ENCODE peak calls at places on chromosomes 6 and 20, in eight cellular contexts. B is aorta, T is thyroid gland, G is transverse colon, O is lower lobe of right lung, Q is HFF-Myc, C is GM23338, X is fibroblast of the aortic adventitia. Y is an unnamed sample.

GRCh38 chr20:35156978-35157377 is 9.8 kb upstream of the EDEM2 start:
- DNase-seq in C (no peak), X (no peak), G (no peak), B (no peak), Q (no peak), O (no peak), T (no peak), Y (no peak)

GRCh38 chr6:71529026-71529425 is 240.4 kb downstream of the OGFRL1 start:
- DNase-seq in B (no peak), X (no peak), Q (no peak), O (no peak), G (no peak), T (no peak), C (no peak), Y (no peak)

GRCh38 chr20:17533396-17533795 is 2.2 kb upstream of the BFSP1 start:
- DNase-seq in O (no peak), T (no peak), Q (no peak), C (peak; percentile 68), B (no peak), G (no peak), X (peak; percentile 64), Y (peak; percentile 66)

GRCh38 chr6:136795996-136796395 is 3.7 kb upstream of the MAP3K5 start:
- DNase-seq in B (no peak), G (no peak), X (no peak), Q (no peak), O (no peak), T (no peak), C (no peak), Y (no peak)

GRCh38 chr6:57305754-57306153 is 11.7 kb upstream of the PRIM2 start:
- DNase-seq in C (no peak), Q (no peak), X (peak; percentile 83), O (no peak), G (no peak), T (no peak), B (no peak), Y (peak; percentile 87)

GRCh38 chr6:118780728-118781127 is 113.2 kb upstream of the ASF1A start:
- DNase-seq in O (no peak), T (no peak), B (no peak), C (no peak), G (no peak), X (peak; percentile 12), Q (no peak), Y (no peak)

GRCh38 chr20:17810847-17811604 is 111.3 kb downstream of the BANF2 start:
- DNase-seq in G (no peak), X (no peak), O (no peak), B (no peak), T (no peak), Q (no peak), C (no peak), Y (no peak)

GRCh38 chr6:95081231-95081630 is 496.1 kb upstream of the MANEA start:
- DNase-seq in T (no peak), Q (no peak), C (no peak), G (no peak), B (no peak), X (no peak), O (no peak), Y (no peak)

GRCh38 chr20:46939031-46939430 is 44.4 kb downstream of the EYA2 start:
- DNase-seq in X (no peak), Q (no peak), B (no peak), G (no peak), C (peak; percentile 82), T (no peak), O (no peak), Y (no peak)

GRCh38 chr6:27056615-27057014 is 190.9 kb upstream of the PRSS16 start:
- DNase-seq in C (no peak), T (no peak), B (no peak), X (no peak), O (no peak), Q (no peak), G (no peak), Y (no peak)

GRCh38 chr6:156752666-156753301 is 24.4 kb upstream of the ARID1B start:
- DNase-seq in B (peak; percentile 51), T (peak; percentile 86), X (no peak), O (no peak), C (peak; percentile 63), G (peak; percentile 37), Q (no peak), Y (no peak)

GRCh38 chr6:13384506-13384905 is 56.2 kb upstream of the TBC1D7 start:
- DNase-seq in X (no peak), T (no peak), B (no peak), C (no peak), O (no peak), Q (no peak), G (no peak), Y (no peak)

GRCh38 chr6:125957845-125958244 is 1.3 kb downstream of the HINT3 start:
- DNase-seq in X (peak; percentile 80), G (peak; percentile 24), O (no peak), T (no peak), C (peak; percentile 35), B (no peak), Q (no peak), Y (peak; percentile 58)

GRCh38 chr20:47117789-47118188 is 223.1 kb downstream of the EYA2 start:
- DNase-seq in T (no peak), C (no peak), G (no peak), X (peak; percentile 34), B (no peak), Q (no peak), O (no peak), Y (no peak)

GRCh38 chr20:34643919-34644318 is 33.0 kb downstream of the PIGU start:
- DNase-seq in B (no peak), T (no peak), X (peak; percentile 88), O (no peak), Q (no peak), C (no peak), G (no peak), Y (peak; percentile 96)

GRCh38 chr20:12058201-12058600 is 140.5 kb downstream of the BTBD3 start:
- DNase-seq in X (no peak), Q (no peak), C (no peak), B (no peak), O (no peak), G (no peak), T (no peak), Y (peak; percentile 63)

GRCh38 chr6:28543671-28544131 is 18.0 kb downstream of the GPX5 start:
- DNase-seq in X (peak; percentile 2), B (no peak), O (no peak), T (peak; percentile 23), G (no peak), C (peak; percentile 52), Q (no peak), Y (no peak)

GRCh38 chr6:54083301-54083700 is 27.9 kb upstream of the MLIP start:
- DNase-seq in T (no peak), G (no peak), X (no peak), C (no peak), Q (no peak), B (no peak), O (no peak), Y (no peak)

DNA sequence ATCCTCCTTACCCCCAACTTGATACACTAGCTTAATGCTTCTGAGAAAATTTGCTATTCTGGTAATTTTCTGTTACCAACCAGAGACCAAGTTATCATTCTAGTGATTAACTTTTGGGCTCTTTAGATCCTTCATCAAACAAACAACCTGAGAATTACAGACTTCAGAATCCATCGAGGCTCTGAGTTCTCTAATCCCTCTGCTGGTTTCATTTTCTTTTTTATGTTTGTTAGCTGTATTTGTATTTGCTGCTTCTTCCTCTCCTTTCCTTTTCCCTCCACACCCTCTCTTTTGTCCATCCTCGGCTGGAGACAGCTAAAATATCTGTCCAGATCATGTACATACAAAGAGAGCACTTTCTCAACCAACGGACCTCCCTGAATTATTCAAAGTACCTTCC is 98.7 kb upstream of the RIPOR2 start:
- DNase-seq in C (no peak), G (no peak), O (no peak), Q (no peak), B (no peak), T (no peak), X (no peak), Y (no peak)
- H3K4me3 ChIP-seq in C (no peak overlapping the region), G (no peak overlapping the region), O (peak overlapping the region; percentile 31), Q (no peak overlapping the region), B (no peak overlapping the region), T (no peak overlapping the region), X (no peak overlapping the region), Y (no peak overlapping the region)

GRCh38 chr20:63214514-63214913 is 1.4 kb downstream of the YTHDF1 start:
- DNase-seq in Q (no peak), X (no peak), C (no peak), G (no peak), B (no peak), T (no peak), O (no peak), Y (no peak)

GRCh38 chr20:63210011-63210605 is 5.8 kb downstream of the YTHDF1 start:
- DNase-seq in X (no peak), C (no peak), B (no peak), G (no peak), Q (no peak), O (no peak), T (no peak), Y (no peak)

GRCh38 chr20:63215101-63216040 is 560 bp downstream of the YTHDF1 start:
- DNase-seq in T (peak; percentile 72), C (peak; percentile 78), X (peak; percentile 53), Q (no peak), O (no peak), G (peak; percentile 23), B (no peak), Y (peak; percentile 47)

GRCh38 chr20:63212792-63213191 is 3.1 kb downstream of the YTHDF1 start:
- DNase-seq in C (no peak), Q (no peak), T (no peak), B (no peak), O (no peak), X (no peak), G (no peak), Y (no peak)

GRCh38 chr20:63212393-63212730 is 3.6 kb downstream of the YTHDF1 start:
- DNase-seq in Q (no peak), T (no peak), O (no peak), C (no peak), X (no peak), B (no peak), G (no peak), Y (no peak)
- H3K4me3 ChIP-seq in Q (no peak overlapping the region), T (no peak overlapping the region), O (no peak overlapping the region), C (no peak overlapping the region), X (no peak overlapping the region), B (no peak overlapping the region), G (no peak overlapping the region), Y (no peak overlapping the region)

GRCh38 chr20:54633903-54634302 is 158.5 kb downstream of the DOK5 start:
- DNase-seq in Q (no peak), T (no peak), C (no peak), X (no peak), O (no peak), G (no peak), B (no peak), Y (no peak)
- H3K4me3 ChIP-seq in Q (no peak overlapping the region), T (no peak overlapping the region), C (no peak overlapping the region), X (no peak overlapping the region), O (no peak overlapping the region), G (no peak overlapping the region), B (no peak overlapping the region), Y (no peak overlapping the region)

DNA sequence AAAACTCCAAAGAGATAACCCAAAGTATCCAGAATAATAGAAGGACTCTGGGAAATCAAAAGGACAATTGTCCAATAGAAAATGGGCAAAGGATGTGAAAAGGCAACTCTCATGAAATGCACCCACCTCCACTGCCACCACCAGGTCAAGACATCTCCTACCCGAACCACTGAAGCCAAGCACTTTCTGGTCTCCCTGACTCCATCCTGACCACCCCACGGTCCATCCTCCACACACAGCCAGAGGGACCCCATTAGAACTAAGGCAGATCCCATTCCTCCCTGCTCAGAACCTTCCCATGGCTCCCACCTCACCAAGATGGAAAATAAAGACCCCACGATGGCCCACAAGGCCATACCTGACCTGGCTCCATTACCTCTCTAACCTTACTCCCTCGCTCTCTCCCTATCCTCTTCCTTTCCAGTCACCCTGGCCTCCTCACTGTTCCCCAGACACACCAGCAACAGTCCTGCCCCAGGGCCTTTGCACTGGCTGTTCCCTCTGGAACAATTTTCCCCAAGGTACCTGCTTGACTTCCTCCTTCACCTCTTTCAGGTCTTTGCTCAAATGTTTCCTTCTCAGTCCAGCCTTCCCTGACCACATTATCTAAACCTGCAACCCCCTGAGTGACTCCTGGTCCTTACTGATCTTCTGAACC is 108.1 kb downstream of the PREX1 start:
- DNase-seq in X (no peak), T (no peak), C (no peak), B (no peak), G (no peak), O (no peak), Q (no peak), Y (no peak)
- H3K4me3 ChIP-seq in X (no peak overlapping the region), T (no peak overlapping the region), C (no peak overlapping the region), B (no peak overlapping the region), G (no peak overlapping the region), O (no peak overlapping the region), Q (no peak overlapping the region), Y (no peak overlapping the region)

Y was measured in AG10803.